ENCODE peak calls at places on chromosomes 11 and 22, in six cellular contexts. G is iPS DF 6.9; Z is MM.1S; P is PC-3; E is CD4-positive, CD25-positive, alpha-beta regulatory T cell; S is cardiac muscle cell. O is an unnamed sample.

GRCh38 chr22:45290410-45290936 is 5.7 kb downstream of the UPK3A start:
- DNase-seq in G (no peak), Z (no peak), P (peak; percentile 64), E (no peak), S (peak; percentile 35), O (no peak)

GRCh38 chr11:83864412-83865057 is 578.4 kb upstream of the CCDC90B start:
- DNase-seq in G (no peak), Z (no peak), P (no peak), E (no peak), S (no peak), O (no peak)

GRCh38 chr11:77067776-77068460 is 1.1 kb downstream of the CAPN5 start:
- DNase-seq in G (no peak), Z (no peak), P (no peak), E (no peak), S (no peak), O (no peak)

GRCh38 chr11:22830082-22830414 is 447 bp upstream of the SVIP start:
- DNase-seq in G (no peak), Z (no peak), P (no peak), E (no peak), S (no peak), O (no peak)

GRCh38 chr22:49749885-49750510 is 77.7 kb downstream of the BRD1 start:
- DNase-seq in G (no peak), Z (no peak), P (no peak), E (no peak), S (no peak), O (no peak)

GRCh38 chr11:117826832-117827231 is 2.3 kb upstream of the FXYD2 start:
- DNase-seq in G (no peak), Z (no peak), P (no peak), E (no peak), S (no peak), O (no peak)

GRCh38 chr11:104385884-104386283 is 221.9 kb upstream of the PDGFD start:
- DNase-seq in G (no peak), Z (no peak), P (no peak), E (no peak), S (no peak), O (no peak)

GRCh38 chr11:88068848-88069554 is 106.2 kb downstream of the RAB38 start:
- DNase-seq in G (no peak), Z (no peak), P (no peak), E (no peak), S (no peak), O (no peak)

GRCh38 chr11:63882555-63883242 is 34.3 kb downstream of the RCOR2 start:
- DNase-seq in G (no peak), Z (no peak), P (no peak), E (no peak), S (no peak), O (no peak)

GRCh38 chr11:12075822-12076821 is 34.3 kb upstream of the MICAL2 start:
- DNase-seq in G (no peak), Z (no peak), P (peak; percentile 52), E (no peak), S (peak; percentile 94), O (no peak)

GRCh38 chr22:20319041-20319744 is 667 bp downstream of the DGCR6L start:
- DNase-seq in G (no peak), Z (peak; percentile 32), P (no peak), E (no peak), S (no peak), O (peak; percentile 59)

GRCh38 chr22:19863571-19863970 is 8.9 kb upstream of the GNB1L start:
- DNase-seq in G (no peak), Z (no peak), P (no peak), E (no peak), S (no peak), O (no peak)

GRCh38 chr22:47384977-47385376 is 622.5 kb downstream of the TBC1D22A start:
- DNase-seq in G (no peak), Z (no peak), P (no peak), E (no peak), S (no peak), O (no peak)

GRCh38 chr11:109338131-109338530 is 83.9 kb upstream of the C11orf87 start:
- DNase-seq in G (no peak), Z (no peak), P (no peak), E (no peak), S (peak; percentile 8), O (no peak)

GRCh38 chr22:22099833-22100812 is 117.5 kb upstream of the TOP3B start:
- DNase-seq in G (no peak), Z (peak; percentile 31), P (peak; percentile 39), E (no peak), S (peak; percentile 13), O (peak; percentile 10)

GRCh38 chr22:17562906-17563870 is at the start of gene SLC25A18:
- DNase-seq in G (no peak), Z (no peak), P (no peak), E (no peak), S (peak; percentile 80), O (peak; percentile 59)

GRCh38 chr11:12893787-12894672 is 115.1 kb upstream of the RASSF10 start:
- DNase-seq in G (peak; percentile 13), Z (peak; percentile 56), P (peak; percentile 67), E (peak; percentile 9), S (peak; percentile 67), O (peak; percentile 84)

GRCh38 chr11:128251140-128251539 is 336.2 kb downstream of the ETS1 start:
- DNase-seq in G (no peak), Z (no peak), P (peak; percentile 15), E (no peak), S (peak; percentile 68), O (no peak)

GRCh38 chr11:9739108-9739507 is 75.2 kb downstream of the SWAP70 start:
- DNase-seq in G (no peak), Z (no peak), P (no peak), E (no peak), S (no peak), O (no peak)

GRCh38 chr11:69227271-69227670 is 66.7 kb upstream of the MYEOV start:
- DNase-seq in G (no peak), Z (no peak), P (no peak), E (no peak), S (no peak), O (no peak)
- H3K4me3 ChIP-seq in G (no peak overlapping the region), Z (no peak overlapping the region), P (no peak overlapping the region), E (no peak overlapping the region), S (no peak overlapping the region), O (no peak overlapping the region)

GRCh38 chr22:24435323-24435645 is 7.9 kb downstream of the ADORA2A start:
- DNase-seq in G (no peak), Z (no peak), P (no peak), E (no peak), S (no peak), O (no peak)
- H3K36me3 ChIP-seq in G (no peaks in the 10 kb centered on the region), Z (peaks cover 4% of the 10 kb centered on the region), P (no peaks in the 10 kb centered on the region), E (peaks cover 44% of the 10 kb centered on the region), S (no peaks in the 10 kb centered on the region), O (no peaks in the 10 kb centered on the region)

GRCh38 chr11:62646825-62647608 is 604 bp upstream of the GANAB start:
- DNase-seq in G (no peak), Z (no peak), P (no peak), E (no peak), S (no peak), O (no peak)

GRCh38 chr11:62647609-62648005 is 1.2 kb upstream of the GANAB start:
- DNase-seq in G (no peak), Z (no peak), P (no peak), E (no peak), S (no peak), O (no peak)

GRCh38 chr11:62645660-62645933 is 816 bp downstream of the GANAB start:
- DNase-seq in G (no peak), Z (no peak), P (no peak), E (no peak), S (no peak), O (no peak)

GRCh38 chr11:62644220-62644619 is 2.2 kb downstream of the GANAB start:
- DNase-seq in G (no peak), Z (no peak), P (no peak), E (no peak), S (no peak), O (no peak)

GRCh38 chr11:62645934-62646824 is at the start of gene GANAB:
- DNase-seq in G (peak; percentile 87), Z (peak; percentile 99), P (peak; percentile 99), E (peak; percentile 99), S (peak; percentile 98), O (peak; percentile 97)
- H3K4me3 ChIP-seq in G (peak within 1 kb of the TSS; percentile 75), Z (peak within 1 kb of the TSS; percentile 89), P (peak within 1 kb of the TSS; percentile 95), E (peak within 1 kb of the TSS; percentile 87), S (peak within 1 kb of the TSS; percentile 98), O (peak within 1 kb of the TSS; percentile 94)

GRCh38 chr22:30294830-30295229 is 5.5 kb upstream of the CASTOR1 start:
- DNase-seq in G (no peak), Z (no peak), P (no peak), E (no peak), S (no peak), O (no peak)

GRCh38 chr22:30295576-30295975 is 6.3 kb upstream of the CASTOR1 start:
- DNase-seq in G (no peak), Z (no peak), P (no peak), E (no peak), S (no peak), O (no peak)

GRCh38 chr22:30292069-30292970 is 3.0 kb upstream of the CASTOR1 start:
- DNase-seq in G (no peak), Z (no peak), P (no peak), E (no peak), S (no peak), O (no peak)

GRCh38 chr22:30296324-30296723 is 7.0 kb upstream of the CASTOR1 start:
- DNase-seq in G (no peak), Z (no peak), P (no peak), E (no peak), S (no peak), O (no peak)

DNA sequence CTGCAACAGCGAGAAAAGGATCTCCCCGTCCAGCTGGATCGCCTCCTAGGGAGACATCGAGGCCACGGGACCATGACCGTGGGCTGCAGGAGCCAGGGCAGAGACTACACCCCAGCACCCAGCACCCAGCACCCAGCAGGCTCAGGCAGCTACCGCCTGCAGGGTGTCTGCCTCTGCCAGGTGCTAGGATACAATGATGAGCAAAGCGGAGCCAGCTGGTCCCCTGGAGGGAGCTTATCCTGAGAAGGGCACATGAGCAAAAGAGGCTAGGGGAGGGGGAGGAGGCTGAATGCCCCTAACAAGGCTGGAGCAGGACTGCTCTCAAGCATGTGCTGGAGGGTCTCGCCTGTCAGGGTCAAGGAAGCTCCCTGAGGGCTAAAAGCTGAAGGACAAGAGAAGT is 4.8 kb upstream of the CASTOR1 start:
- DNase-seq in G (no peak), Z (no peak), P (no peak), E (no peak), S (no peak), O (no peak)
- H3K36me3 ChIP-seq in G (no peaks in the 10 kb centered on the region), Z (no peaks in the 10 kb centered on the region), P (peaks cover 3% of the 10 kb centered on the region), E (peaks cover 62% of the 10 kb centered on the region), S (peaks cover 2% of the 10 kb centered on the region), O (peaks cover 7% of the 10 kb centered on the region)

DNA sequence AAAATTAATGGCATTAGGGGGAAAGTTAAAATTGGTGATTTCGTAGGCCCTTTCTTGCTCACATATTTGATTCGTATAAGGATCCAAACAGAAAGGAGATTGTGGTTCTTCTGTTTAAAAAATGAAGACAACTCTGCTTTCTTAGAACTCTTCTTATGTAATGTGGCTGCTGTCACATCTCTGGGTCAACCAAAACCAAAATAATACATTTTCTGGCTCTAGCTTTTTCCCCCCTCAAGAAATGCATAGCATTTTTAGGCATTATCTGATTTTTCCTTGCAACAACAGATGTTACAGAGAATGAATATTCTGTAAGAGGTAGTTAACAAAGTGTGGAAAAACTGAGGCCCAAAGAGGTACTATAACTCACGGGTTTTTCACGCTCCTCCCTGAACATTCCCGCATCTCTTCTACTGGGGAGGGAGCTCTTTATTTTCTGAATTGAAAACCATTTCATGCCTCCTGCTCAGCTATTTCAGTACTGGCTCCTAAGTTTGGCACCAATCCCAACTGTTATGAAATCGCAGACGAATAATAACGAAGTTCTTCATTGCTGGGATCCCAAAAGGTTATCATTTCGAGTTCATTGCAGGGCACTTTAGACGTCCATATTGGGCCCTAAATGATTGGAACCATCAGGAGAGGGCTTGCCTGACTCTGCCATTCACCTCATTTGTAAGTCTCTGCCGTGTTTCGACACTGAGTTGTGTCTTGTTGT is 17.1 kb downstream of the GRAP2 start:
- DNase-seq in G (no peak), Z (no peak), P (no peak), E (no peak), S (peak; percentile 27), O (no peak)
- H3K4me3 ChIP-seq in G (no peak overlapping the region), Z (no peak overlapping the region), P (no peak overlapping the region), E (peak overlapping the region; percentile 69), S (no peak overlapping the region), O (no peak overlapping the region)